ENCODE peak calls at places on chromosomes 2 and 18, in six cellular contexts. G, T, J, S, E and L are unnamed samples.

GRCh38 chr2:187499941-187500532 is 52.0 kb upstream of the CALCRL start:
- DNase-seq in G (peak; percentile 36), T (peak; percentile 54), J (no peak), S (peak; percentile 38), E (peak; percentile 19), L (peak; percentile 13)

GRCh38 chr2:210399440-210400041 is 77.0 kb downstream of the LANCL1 start:
- DNase-seq in G (no peak), T (peak; percentile 4), J (no peak), S (no peak), E (no peak), L (peak; percentile 5)

GRCh38 chr2:128311216-128311754 is 7.4 kb downstream of the HS6ST1 start:
- DNase-seq in G (no peak), T (no peak), J (peak; percentile 21), S (peak; percentile 3), E (no peak), L (no peak)

GRCh38 chr2:45444991-45445390 is 166.1 kb downstream of the SRBD1 start:
- DNase-seq in G (no peak), T (no peak), J (no peak), S (no peak), E (no peak), L (no peak)

GRCh38 chr2:88127888-88128653 is at the start of gene FABP1:
- DNase-seq in G (no peak), T (no peak), J (no peak), S (no peak), E (no peak), L (no peak)

GRCh38 chr2:146850746-146851145 is 994.1 kb upstream of the ACVR2A start:
- DNase-seq in G (no peak), T (no peak), J (no peak), S (no peak), E (no peak), L (no peak)

GRCh38 chr2:120520929-120521912 is 175.3 kb downstream of the INHBB start:
- DNase-seq in G (peak; percentile 61), T (peak; percentile 47), J (no peak), S (peak; percentile 53), E (peak; percentile 40), L (peak; percentile 52)

GRCh38 chr2:188475945-188476344 is 184.3 kb downstream of the GULP1 start:
- DNase-seq in G (no peak), T (no peak), J (no peak), S (no peak), E (no peak), L (no peak)

GRCh38 chr2:14140009-14140408 is 492.5 kb upstream of the LRATD1 start:
- DNase-seq in G (no peak), T (no peak), J (no peak), S (no peak), E (no peak), L (no peak)

GRCh38 chr2:127175821-127176354 is 44.2 kb downstream of the CYP27C1 start:
- DNase-seq in G (no peak), T (no peak), J (no peak), S (peak; percentile 22), E (no peak), L (no peak)

GRCh38 chr2:73020657-73021370 is 50.7 kb downstream of the SFXN5 start:
- DNase-seq in G (no peak), T (no peak), J (no peak), S (no peak), E (peak; percentile 23), L (no peak)

GRCh38 chr2:191835539-191836350 is 11.1 kb downstream of the CAVIN2 start:
- DNase-seq in G (no peak), T (no peak), J (no peak), S (no peak), E (no peak), L (no peak)

GRCh38 chr2:207219716-207220414 is 54.1 kb upstream of the KLF7 start:
- DNase-seq in G (no peak), T (no peak), J (no peak), S (no peak), E (no peak), L (no peak)

GRCh38 chr18:9488535-9488934 is 13.2 kb downstream of the RALBP1 start:
- DNase-seq in G (no peak), T (no peak), J (no peak), S (no peak), E (no peak), L (no peak)

GRCh38 chr2:226999676-227000075 is 163.8 kb downstream of the RHBDD1 start:
- DNase-seq in G (no peak), T (no peak), J (no peak), S (no peak), E (no peak), L (no peak)

GRCh38 chr2:69054431-69054830 is 41.5 kb downstream of the ANTXR1 start:
- DNase-seq in G (no peak), T (no peak), J (no peak), S (no peak), E (no peak), L (peak; percentile 36)

GRCh38 chr2:121335294-121336290 is 50.6 kb upstream of the TFCP2L1 start:
- DNase-seq in G (no peak), T (no peak), J (no peak), S (no peak), E (no peak), L (no peak)

GRCh38 chr2:232231514-232231913 is 147.0 kb upstream of the ALPP start:
- DNase-seq in G (no peak), T (no peak), J (no peak), S (no peak), E (no peak), L (no peak)

GRCh38 chr2:232228332-232228731 is 150.2 kb upstream of the ALPP start:
- DNase-seq in G (no peak), T (no peak), J (no peak), S (no peak), E (no peak), L (no peak)

GRCh38 chr2:232229296-232229916 is 149.1 kb upstream of the ALPP start:
- DNase-seq in G (no peak), T (no peak), J (no peak), S (no peak), E (no peak), L (no peak)

GRCh38 chr2:232229917-232230310 is 148.6 kb upstream of the ALPP start:
- DNase-seq in G (no peak), T (no peak), J (no peak), S (no peak), E (no peak), L (no peak)

DNA sequence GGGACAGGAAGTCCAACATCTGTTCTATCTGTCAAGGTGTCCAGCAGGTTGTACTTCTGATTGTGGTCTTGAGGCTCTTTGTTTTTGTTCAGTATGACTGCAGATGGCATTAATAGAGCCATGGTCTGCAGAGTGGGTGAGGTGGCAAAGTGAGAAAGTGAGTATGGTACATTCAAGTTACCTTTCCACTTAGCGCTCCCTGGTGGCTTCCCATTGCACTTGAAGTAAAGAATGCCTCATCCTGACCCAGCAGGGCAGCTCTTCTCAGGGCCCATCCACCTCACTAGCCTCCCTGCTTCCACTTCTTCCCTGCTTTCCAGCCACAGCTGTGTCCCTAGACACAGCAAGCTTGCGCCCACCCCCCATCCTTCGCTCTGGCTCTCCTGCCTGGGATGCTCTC is 148.0 kb upstream of the ALPP start:
- DNase-seq in G (peak; percentile 8), T (peak; percentile 3), J (no peak), S (no peak), E (no peak), L (no peak)
- TF ChIP-seq CTCF in G (peak; percentile 25), T (peak; percentile 38), J (no peak), S (no peak), E (no peak), L (peak; percentile 33)

GRCh38 chr2:219597552-219598307 is at the start of gene STK11IP:
- DNase-seq in G (peak; percentile 85), T (peak; percentile 95), J (peak; percentile 90), S (peak; percentile 96), E (peak; percentile 99), L (peak; percentile 94)

GRCh38 chr2:219595250-219595649 is 2.4 kb upstream of the STK11IP start:
- DNase-seq in G (no peak), T (no peak), J (no peak), S (no peak), E (no peak), L (no peak)

GRCh38 chr2:219596954-219597551 is 604 bp upstream of the STK11IP start:
- DNase-seq in G (no peak), T (no peak), J (no peak), S (no peak), E (peak; percentile 21), L (peak; percentile 28)

GRCh38 chr2:219603784-219604183 is 6.1 kb downstream of the STK11IP start:
- DNase-seq in G (no peak), T (no peak), J (no peak), S (no peak), E (no peak), L (no peak)

DNA sequence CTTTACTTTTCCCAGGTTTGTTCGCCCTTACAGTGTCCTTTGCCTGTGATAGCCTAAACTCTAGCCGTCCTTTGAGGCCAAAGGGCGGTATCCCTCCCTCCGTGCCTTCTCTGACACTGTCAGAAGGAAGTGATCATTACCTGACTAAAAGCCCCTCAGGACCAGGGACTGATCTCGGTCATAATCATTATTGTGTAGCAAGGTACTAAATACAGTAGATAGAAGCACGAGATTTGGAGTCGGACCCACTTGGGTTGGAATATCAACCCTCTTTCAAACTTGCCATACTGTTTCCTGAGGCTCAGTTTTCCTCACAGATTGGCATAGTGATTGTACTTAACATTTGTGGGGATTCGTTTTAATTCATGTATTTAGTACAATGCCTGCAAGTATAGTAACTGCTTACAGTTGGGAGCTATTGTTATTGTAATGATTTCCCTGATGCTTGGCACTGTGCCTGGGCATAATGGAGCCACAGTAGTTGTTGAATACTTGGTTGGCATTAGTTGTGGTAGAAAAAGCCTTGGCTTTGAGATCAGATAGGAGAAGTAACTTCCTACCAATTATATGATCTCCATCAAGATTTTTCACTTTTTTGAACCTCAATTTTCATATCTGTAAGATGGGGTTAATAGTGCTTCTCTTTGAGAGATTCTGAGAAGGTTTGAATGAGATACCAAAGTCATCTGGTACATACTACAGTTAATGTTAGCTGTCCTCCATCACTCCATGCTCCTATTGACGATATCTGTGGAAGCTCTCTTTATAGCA is 836 bp downstream of the STK11IP start:
- DNase-seq in G (no peak), T (no peak), J (no peak), S (no peak), E (no peak), L (peak; percentile 3)
- TF ChIP-seq CTCF in G (no peak), T (no peak), J (no peak), S (no peak), E (no peak), L (no peak)

DNA sequence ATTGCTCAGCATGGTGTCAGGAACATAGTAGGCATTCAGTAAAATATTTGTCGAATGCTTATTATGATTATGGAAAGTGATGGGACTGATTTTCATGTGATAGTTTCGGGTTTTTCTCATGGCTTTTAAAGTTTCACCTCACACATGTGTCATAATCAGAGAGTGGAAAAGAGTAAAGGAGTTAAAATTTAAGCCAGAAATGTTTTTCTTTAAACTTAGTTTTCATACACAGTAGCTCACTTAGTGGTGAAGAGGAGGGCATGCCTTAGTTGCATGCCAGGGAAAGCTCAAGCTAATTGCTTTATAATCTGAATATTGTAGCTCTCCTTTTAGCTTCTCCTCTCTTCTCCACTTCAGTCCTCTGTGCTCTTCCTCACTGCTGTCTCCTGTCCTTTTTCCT is 38.0 kb downstream of the EHBP1 start:
- DNase-seq in G (no peak), T (no peak), J (no peak), S (no peak), E (no peak), L (no peak)
- TF ChIP-seq CTCF in G (no peak), T (no peak), J (no peak), S (no peak), E (no peak), L (no peak)

DNA sequence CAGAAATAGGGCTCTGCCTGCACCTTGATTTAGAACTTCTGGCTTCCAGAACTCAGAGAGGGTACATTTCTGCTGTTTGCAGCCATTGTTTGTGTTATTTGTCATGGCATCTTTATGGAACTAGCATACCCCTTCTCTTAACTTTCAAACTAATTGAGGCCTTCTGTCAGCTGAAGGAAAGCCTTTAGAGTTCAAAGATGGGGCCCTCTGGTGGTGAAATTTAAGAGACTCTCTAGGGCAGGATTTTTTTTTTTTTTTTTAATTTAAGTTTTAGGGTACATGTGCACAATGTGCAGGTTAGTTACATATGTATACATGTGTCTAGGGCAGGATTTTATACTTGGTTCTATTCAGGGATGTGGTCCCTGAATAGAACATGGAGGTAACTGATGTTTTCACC is 260.6 kb upstream of the LINC00305 start:
- DNase-seq in G (no peak), T (no peak), J (no peak), S (no peak), E (no peak), L (peak; percentile 17)
- TF ChIP-seq CTCF in G (peak; percentile 70), T (peak; percentile 27), J (peak; percentile 65), S (no peak), E (no peak), L (peak; percentile 41)